ENCODE peak calls at places on chromosomes 13 and 19, in four cellular contexts. A is HepG2, C is A549, O is K562. H is an unnamed sample.

GRCh38 chr13:35818577-35819165 is 312.5 kb downstream of the DCLK1 start:
- DNase-seq in A (peak; percentile 7), C (no peak), O (peak; percentile 14), H (no peak)

GRCh38 chr13:30119476-30119875 is 187.9 kb downstream of the KATNAL1 start:
- DNase-seq in A (no peak), C (no peak), O (no peak), H (no peak)

GRCh38 chr13:48491423-48492122 is 41.3 kb downstream of the RCBTB2 start:
- DNase-seq in A (no peak), C (no peak), O (no peak), H (no peak)

GRCh38 chr19:27775395-27775794 is 1437.6 kb downstream of the UQCRFS1 start:
- DNase-seq in A (no peak), C (no peak), O (peak; percentile 11), H (no peak)

GRCh38 chr19:10353793-10354391 is 14.5 kb upstream of the ICAM3 start:
- DNase-seq in A (no peak), C (no peak), O (peak; percentile 84), H (no peak)

GRCh38 chr13:31204592-31204991 is 4.8 kb downstream of the B3GLCT start:
- DNase-seq in A (peak; percentile 34), C (peak; percentile 10), O (peak; percentile 83), H (no peak)

GRCh38 chr19:11242864-11243797 is 3.7 kb downstream of the ANGPTL8 start:
- DNase-seq in A (peak; percentile 61), C (peak; percentile 87), O (peak; percentile 91), H (peak; percentile 4)

GRCh38 chr13:75136151-75136550 is 345.8 kb downstream of the TBC1D4 start:
- DNase-seq in A (no peak), C (no peak), O (no peak), H (no peak)

GRCh38 chr19:29083863-29084262 is 129.1 kb downstream of the UQCRFS1 start:
- DNase-seq in A (no peak), C (no peak), O (no peak), H (no peak)

GRCh38 chr19:14337510-14337909 is 43.7 kb upstream of the ADGRE5 start:
- DNase-seq in A (no peak), C (peak; percentile 34), O (peak; percentile 81), H (no peak)

GRCh38 chr13:34361528-34361927 is 543.6 kb downstream of the RFC3 start:
- DNase-seq in A (no peak), C (no peak), O (no peak), H (no peak)
- TF ChIP-seq CHD4 in A (no peak), C (no peak), O (no peak), H (no peak)

GRCh38 chr19:1849999-1850398 is 1.7 kb upstream of the REXO1 start:
- DNase-seq in A (no peak), C (no peak), O (no peak), H (no peak)
- TF ChIP-seq CHD4 in A (no peak), C (no peak), O (no peak), H (no peak)

DNA sequence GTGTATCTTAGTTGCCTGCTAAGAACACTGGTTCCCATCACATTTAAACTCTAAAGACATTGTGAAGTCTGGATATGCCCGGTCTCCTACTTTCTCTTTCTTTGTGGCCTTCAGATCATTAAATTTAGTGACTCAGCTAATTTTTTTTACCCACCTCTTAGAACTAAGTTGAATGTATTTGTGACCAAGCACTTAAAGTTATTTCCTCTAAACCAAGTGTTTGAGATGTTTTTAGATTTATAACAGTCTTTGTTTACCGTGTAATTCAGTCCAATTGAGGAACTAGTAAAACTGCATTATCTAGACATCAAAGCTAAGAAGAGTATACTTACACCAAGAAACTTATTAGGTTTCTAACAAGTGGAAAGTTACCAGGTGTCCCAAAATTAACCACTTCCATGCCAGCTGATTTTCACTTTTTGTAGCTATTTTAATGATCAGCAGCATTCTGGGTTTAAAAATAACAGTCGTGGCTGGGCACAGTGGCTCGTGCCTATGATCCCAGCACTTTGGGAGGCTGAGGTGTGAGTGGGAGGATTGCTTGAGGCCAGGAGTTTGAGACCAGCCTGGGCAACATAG is 53.1 kb downstream of the ARHGAP35 start:
- DNase-seq in A (no peak), C (peak; percentile 50), O (peak; percentile 38), H (peak; percentile 16)
- TF ChIP-seq CHD4 in A (no peak), C (no peak), O (no peak), H (no peak)

DNA sequence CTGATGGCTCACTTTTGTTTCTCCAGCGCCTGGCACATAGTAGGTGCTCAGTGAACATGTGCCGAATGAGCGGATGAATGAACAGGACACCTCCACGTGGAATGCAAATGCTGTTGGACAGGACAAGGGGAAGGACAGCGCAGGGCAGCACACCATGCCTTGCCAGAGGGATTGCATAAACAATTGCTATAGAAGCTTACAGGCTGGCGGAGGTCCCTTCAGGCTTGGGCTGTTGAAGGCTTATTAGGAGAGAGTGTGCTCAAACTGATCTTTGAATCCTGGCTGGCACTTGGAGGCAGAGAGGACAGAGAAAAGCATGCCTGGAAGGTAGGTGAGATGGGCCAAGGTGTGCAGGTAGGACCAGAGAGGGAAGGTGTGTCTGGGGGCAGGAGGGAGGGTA is 35.9 kb upstream of the ZNF536 start:
- DNase-seq in A (no peak), C (no peak), O (no peak), H (no peak)
- TF ChIP-seq CHD4 in A (no peak), C (no peak), O (no peak), H (no peak)

DNA sequence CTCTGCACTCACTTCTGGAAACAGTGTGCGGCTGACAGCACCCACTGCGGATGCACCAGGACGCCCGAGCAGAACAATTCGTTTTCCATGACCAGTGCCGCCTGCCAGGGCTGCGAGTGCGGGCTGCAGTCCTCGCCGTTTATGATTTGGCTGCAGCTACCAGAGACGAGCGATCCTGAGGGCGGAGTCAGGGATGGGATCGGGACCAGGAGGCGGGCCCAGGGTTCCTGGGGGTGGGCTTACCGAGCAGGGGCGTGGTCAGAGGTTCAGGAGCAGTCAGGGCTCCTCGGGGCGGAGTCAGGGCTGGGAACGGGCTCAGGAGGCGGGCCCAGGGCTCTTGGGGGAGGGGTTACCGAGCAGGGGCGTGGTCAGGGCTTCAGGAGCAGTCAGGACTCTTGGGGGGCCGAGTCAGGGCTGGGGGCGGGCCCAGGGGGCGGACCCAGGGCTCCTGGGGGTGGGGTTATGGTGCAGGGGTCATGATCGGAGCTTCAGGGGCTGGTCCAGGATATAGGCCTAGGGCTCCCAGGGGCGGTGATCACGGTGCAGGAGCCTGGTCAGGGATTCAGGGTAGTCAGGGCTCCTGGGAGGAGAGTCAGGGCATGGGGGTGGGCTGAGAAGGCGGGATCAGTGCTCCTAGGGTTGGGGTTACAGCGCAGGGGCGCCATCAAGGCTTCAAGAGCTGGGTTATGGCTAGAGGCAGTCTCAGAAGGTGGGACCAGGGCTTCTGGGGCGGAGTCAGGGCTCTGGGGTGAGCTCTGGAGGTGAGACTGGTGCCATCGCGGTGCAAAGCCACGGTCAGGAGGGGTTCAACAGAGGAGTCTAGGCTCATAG is 1.7 kb downstream of the KLK4 start:
- DNase-seq in A (peak; percentile 13), C (peak; percentile 86), O (peak; percentile 93), H (no peak)
- TF ChIP-seq CHD4 in A (no peak), C (no peak), O (no peak), H (no peak)